ENCODE peak calls at places on chromosomes 2 and 18, in nine cellular contexts. G is left colon; K is activated CD4-positive, alpha-beta T cell treated with anti-CD3 and anti-CD28 coated beads, Interleukin-2, amount 50 U/mL, for 4 hours; U is amygdala; L is RPMI8226; X is CD4-positive, CD25-positive, alpha-beta regulatory T cell; C is LoVo; B is activated naive CD4-positive, alpha-beta T cell treated with anti-CD3 and anti-CD28 coated beads, Interleukin-2, amount 50 U/mL, for 16 hours; S is RWPE1. O is an unnamed sample.

GRCh38 chr2:172698041-172698863 is 37.4 kb upstream of the RAPGEF4 start:
- DNase-seq in C (peak), X (peak), L (no peak), S (peak), K (no peak), G (no peak), B (no peak), U (no peak), O (no peak)

GRCh38 chr2:25358836-25359235 is 17.1 kb upstream of the DNMT3A start:
- DNase-seq in L (no peak), S (no peak), B (no peak), G (no peak), U (no peak), K (no peak), X (no peak), C (no peak), O (no peak)

GRCh38 chr18:62445386-62445917 is 77.4 kb upstream of the ZCCHC2 start:
- DNase-seq in K (no peak), U (no peak), C (no peak), G (no peak), L (no peak), B (no peak), S (peak), X (peak), O (no peak)

GRCh38 chr18:46719388-46719787 is 37.5 kb downstream of the ST8SIA5 start:
- DNase-seq in K (no peak), C (no peak), S (no peak), B (no peak), G (no peak), L (no peak), U (no peak), X (no peak), O (no peak)

GRCh38 chr2:172597191-172597842 is 41.4 kb downstream of the PDK1 start:
- DNase-seq in L (no peak), S (no peak), C (no peak), B (no peak), K (no peak), X (no peak), U (no peak), G (no peak), O (no peak)

GRCh38 chr2:227374158-227374557 is 4.9 kb downstream of the TM4SF20 start:
- DNase-seq in G (no peak), L (no peak), B (peak), C (no peak), U (no peak), X (peak), K (peak), S (no peak), O (no peak)

GRCh38 chr18:43917487-43917886 is 640.2 kb upstream of the SYT4 start:
- DNase-seq in L (no peak), K (no peak), U (no peak), C (no peak), G (no peak), S (no peak), B (no peak), X (no peak), O (no peak)

GRCh38 chr2:11567631-11568031 is 33.8 kb downstream of the GREB1 start:
- DNase-seq in U (no peak), L (no peak), X (no peak), G (no peak), K (no peak), S (no peak), B (no peak), C (no peak), O (no peak)

GRCh38 chr2:207539470-207539869 is 9.7 kb downstream of the CREB1 start:
- DNase-seq in B (no peak), S (no peak), G (no peak), U (no peak), X (no peak), C (no peak), L (no peak), K (no peak), O (no peak)

GRCh38 chr2:230268606-230269222 is 43.2 kb downstream of the SP140 start:
- DNase-seq in L (no peak), B (no peak), X (peak), U (no peak), G (no peak), K (no peak), C (no peak), S (no peak), O (no peak)

GRCh38 chr2:176155341-176156044 is 1.6 kb upstream of the HOXD3 start:
- DNase-seq in B (no peak), U (no peak), K (no peak), C (no peak), S (no peak), L (no peak), G (no peak), X (no peak), O (no peak)

GRCh38 chr2:98634406-98635092 is 26.2 kb downstream of the UNC50 start:
- DNase-seq in K (peak), B (peak), U (no peak), X (peak), S (no peak), C (no peak), G (no peak), L (peak), O (peak)

GRCh38 chr2:97664636-97664970 is 759 bp upstream of the ACTR1B start:
- DNase-seq in S (no peak), U (no peak), K (no peak), G (peak), C (no peak), L (no peak), B (no peak), X (no peak), O (no peak)

GRCh38 chr2:110871637-110872036 is 139.3 kb downstream of the ACOXL start:
- DNase-seq in C (no peak), L (no peak), G (no peak), X (peak), U (no peak), K (no peak), S (no peak), B (no peak), O (no peak)

GRCh38 chr2:44741507-44741906 is 200.0 kb upstream of the SIX3 start:
- DNase-seq in B (no peak), U (no peak), X (no peak), G (no peak), S (no peak), K (no peak), L (no peak), C (no peak), O (no peak)

GRCh38 chr2:146677280-146677679 is 1167.5 kb upstream of the ACVR2A start:
- DNase-seq in S (peak), K (no peak), G (no peak), X (no peak), C (no peak), L (no peak), U (no peak), B (no peak), O (no peak)

GRCh38 chr2:26269571-26270170 is 24.9 kb downstream of the HADHB start:
- DNase-seq in K (no peak), C (no peak), L (no peak), S (peak), B (no peak), X (no peak), G (no peak), U (no peak), O (no peak)

GRCh38 chr2:237128026-237128703 is 42.5 kb downstream of the COPS8 start:
- DNase-seq in B (peak), L (no peak), C (peak), S (peak), X (no peak), G (peak), U (no peak), K (peak), O (no peak)

GRCh38 chr18:49321271-49321670 is 139.2 kb downstream of the DYM start:
- DNase-seq in S (no peak), C (no peak), L (no peak), U (no peak), K (no peak), B (no peak), X (no peak), G (no peak), O (no peak)

GRCh38 chr2:185373226-185373625 is 365.4 kb upstream of the FSIP2 start:
- DNase-seq in L (no peak), G (no peak), X (no peak), C (no peak), B (no peak), K (no peak), S (no peak), U (no peak), O (no peak)

GRCh38 chr2:65402780-65403528 is 29.4 kb downstream of the SPRED2 start:
- DNase-seq in C (no peak), G (no peak), L (no peak), X (no peak), U (no peak), B (no peak), K (no peak), S (no peak), O (no peak)

GRCh38 chr2:64204006-64204632 is 59.9 kb upstream of the PELI1 start:
- DNase-seq in B (no peak), U (peak), C (peak), X (peak), S (no peak), L (peak), G (peak), K (no peak), O (peak)

GRCh38 chr2:99597616-99598015 is 107.8 kb upstream of the REV1 start:
- DNase-seq in U (no peak), B (no peak), L (no peak), X (no peak), K (no peak), S (no peak), C (no peak), G (no peak), O (no peak)

GRCh38 chr2:127106457-127106997 is 427 bp downstream of the BIN1 start:
- DNase-seq in L (peak), C (peak), X (peak), B (no peak), G (peak), K (no peak), S (no peak), U (no peak), O (no peak)

GRCh38 chr2:136110528-136110927 is 7.4 kb downstream of the CXCR4 start:
- DNase-seq in B (no peak), X (no peak), U (no peak), G (no peak), S (no peak), K (no peak), C (no peak), L (no peak), O (no peak)

GRCh38 chr2:182504903-182505302 is 78.1 kb upstream of the PDE1A start:
- DNase-seq in U (no peak), G (no peak), K (no peak), L (no peak), C (no peak), S (no peak), B (no peak), X (no peak), O (no peak)

GRCh38 chr18:13889661-13890060 is 25.7 kb downstream of the MC2R start:
- DNase-seq in L (no peak), G (no peak), B (no peak), C (peak), U (no peak), X (no peak), K (no peak), S (peak), O (no peak)

GRCh38 chr2:108364676-108365297 is 13.0 kb upstream of the SULT1C4 start:
- DNase-seq in C (peak), K (no peak), X (no peak), B (no peak), U (no peak), S (no peak), G (no peak), L (no peak), O (no peak)

GRCh38 chr2:233152541-233152940 is 92.4 kb downstream of the INPP5D start:
- DNase-seq in L (no peak), G (no peak), K (no peak), B (no peak), C (no peak), S (no peak), U (peak), X (no peak), O (no peak)

GRCh38 chr2:133606616-133607015 is 38.4 kb upstream of the NCKAP5 start:
- DNase-seq in C (no peak), B (no peak), K (no peak), X (no peak), L (no peak), S (no peak), U (no peak), G (no peak), O (no peak)

GRCh38 chr2:227766361-227766883 is 20.7 kb downstream of the SCYGR8 start:
- DNase-seq in L (peak), S (peak), K (peak), C (peak), U (peak), G (peak), X (peak), B (peak), O (peak)

GRCh38 chr2:20560891-20561702 is 89.8 kb downstream of the HS1BP3 start:
- DNase-seq in B (no peak), S (peak), G (no peak), U (no peak), X (no peak), K (no peak), L (no peak), C (no peak), O (no peak)

GRCh38 chr18:21820035-21820810 is 79.6 kb downstream of the MIB1 start:
- DNase-seq in C (peak), K (no peak), S (peak), B (no peak), G (no peak), U (no peak), X (peak), L (peak), O (no peak)

GRCh38 chr2:105262662-105263091 is 21.1 kb downstream of the GPR45 start:
- DNase-seq in U (no peak), S (peak), B (no peak), C (no peak), K (no peak), G (no peak), X (no peak), L (no peak), O (no peak)

GRCh38 chr2:190515687-190516086 is 18.8 kb downstream of the NEMP2 start:
- DNase-seq in B (no peak), C (no peak), G (no peak), K (no peak), L (no peak), X (peak), S (no peak), U (no peak), O (no peak)

GRCh38 chr2:33620-34019 is 12.7 kb downstream of the FAM110C start:
- DNase-seq in L (peak), G (peak), B (peak), S (peak), X (peak), U (no peak), C (peak), K (peak), O (no peak)

GRCh38 chr18:22668496-22668895 is 250.8 kb upstream of the CTAGE1 start:
- DNase-seq in G (no peak), S (no peak), B (no peak), C (no peak), U (no peak), X (no peak), L (no peak), K (no peak), O (no peak)

GRCh38 chr2:29050591-29050990 is 23.7 kb downstream of the PCARE start:
- DNase-seq in K (no peak), G (no peak), X (no peak), C (no peak), L (no peak), U (no peak), B (no peak), S (no peak), O (no peak)

GRCh38 chr2:171530378-171530777 is 8.1 kb downstream of the CYBRD1 start:
- DNase-seq in U (no peak), G (no peak), L (no peak), K (no peak), B (no peak), X (no peak), S (no peak), C (no peak), O (no peak)

O was measured in T-helper 9 cell.